ENCODE peak calls at places on chromosome 1, in seven cellular contexts. Z, Y, K, U, M, D and P are unnamed samples.
A peak's percentile ranks its signal among the peaks of the same experiment; 100 is the strongest.

GRCh38 chr1:943545-944340 is 15.3 kb downstream of the NOC2L start:
- ATAC-seq in D (no peak), M (no peak), U (no peak), Y (no peak), K (no peak), Z (no peak), P (no peak)

GRCh38 chr1:243742814-243743213 is 107.2 kb downstream of the AKT3 start:
- ATAC-seq in Y (no peak), Z (no peak), M (no peak), K (no peak), U (peak; percentile 39), D (no peak), P (no peak)

GRCh38 chr1:210301254-210301955 is 27.3 kb upstream of the HHAT start:
- ATAC-seq in D (no peak), K (no peak), Z (no peak), Y (no peak), M (no peak), U (peak; percentile 43), P (no peak)

GRCh38 chr1:52825868-52826267 is 16.7 kb upstream of the ZYG11A start:
- ATAC-seq in M (no peak), D (no peak), Y (no peak), Z (no peak), U (no peak), K (peak; percentile 71), P (no peak)

GRCh38 chr1:36528361-36529349 is 45.9 kb upstream of the CSF3R start:
- ATAC-seq in D (peak; percentile 90), M (no peak), Z (no peak), U (no peak), Y (no peak), K (peak; percentile 65), P (no peak)

GRCh38 chr1:194233069-194233468 is 1046.7 kb upstream of the B3GALT2 start:
- ATAC-seq in M (peak; percentile 36), U (no peak), D (no peak), Y (no peak), Z (no peak), K (no peak), P (no peak)

GRCh38 chr1:38207275-38207674 is 160.7 kb upstream of the POU3F1 start:
- ATAC-seq in U (peak; percentile 13), K (peak; percentile 33), Z (peak; percentile 34), Y (no peak), D (peak; percentile 74), M (no peak), P (no peak)

GRCh38 chr1:220874201-220874655 is 5.0 kb upstream of the HLX start:
- ATAC-seq in M (peak; percentile 43), D (peak; percentile 45), K (peak; percentile 67), Y (no peak), Z (peak; percentile 56), U (no peak), P (peak; percentile 38)

GRCh38 chr1:7845761-7846160 is 7.1 kb downstream of the UTS2 start:
- ATAC-seq in Z (no peak), D (no peak), M (no peak), K (no peak), Y (no peak), U (no peak), P (no peak)

GRCh38 chr1:246008256-246008901 is 498.7 kb downstream of the SMYD3 start:
- ATAC-seq in M (peak; percentile 86), K (no peak), Y (peak; percentile 78), U (no peak), D (peak; percentile 50), Z (no peak), P (no peak)

GRCh38 chr1:17661546-17662157 is 93.5 kb upstream of the ACTL8 start:
- ATAC-seq in K (peak; percentile 75), U (peak; percentile 27), Y (no peak), D (peak; percentile 75), M (peak; percentile 55), Z (peak; percentile 34), P (peak; percentile 49)

GRCh38 chr1:162074548-162074947 is 5.1 kb downstream of the NOS1AP start:
- ATAC-seq in D (no peak), Z (no peak), K (no peak), U (no peak), M (no peak), Y (no peak), P (no peak)

GRCh38 chr1:67144696-67145095 is 9.9 kb upstream of the C1orf141 start:
- ATAC-seq in K (no peak), U (no peak), Z (no peak), M (no peak), Y (no peak), D (no peak), P (no peak)

GRCh38 chr1:152110365-152110859 is 4.8 kb downstream of the TCHH start:
- ATAC-seq in K (peak; percentile 73), M (peak; percentile 64), Z (peak; percentile 37), D (peak; percentile 14), Y (no peak), U (peak; percentile 62), P (no peak)

GRCh38 chr1:152107984-152108898 is 7.0 kb downstream of the TCHH start:
- ATAC-seq in M (peak; percentile 16), Y (no peak), Z (no peak), K (no peak), U (peak; percentile 34), D (no peak), P (peak; percentile 19)

GRCh38 chr1:152108899-152109222 is 6.4 kb downstream of the TCHH start:
- ATAC-seq in K (no peak), Y (no peak), D (no peak), M (no peak), Z (no peak), U (no peak), P (no peak)

GRCh38 chr1:152109998-152110294 is 5.3 kb downstream of the TCHH start:
- ATAC-seq in U (no peak), D (no peak), Y (no peak), M (no peak), Z (no peak), K (no peak), P (no peak)

DNA sequence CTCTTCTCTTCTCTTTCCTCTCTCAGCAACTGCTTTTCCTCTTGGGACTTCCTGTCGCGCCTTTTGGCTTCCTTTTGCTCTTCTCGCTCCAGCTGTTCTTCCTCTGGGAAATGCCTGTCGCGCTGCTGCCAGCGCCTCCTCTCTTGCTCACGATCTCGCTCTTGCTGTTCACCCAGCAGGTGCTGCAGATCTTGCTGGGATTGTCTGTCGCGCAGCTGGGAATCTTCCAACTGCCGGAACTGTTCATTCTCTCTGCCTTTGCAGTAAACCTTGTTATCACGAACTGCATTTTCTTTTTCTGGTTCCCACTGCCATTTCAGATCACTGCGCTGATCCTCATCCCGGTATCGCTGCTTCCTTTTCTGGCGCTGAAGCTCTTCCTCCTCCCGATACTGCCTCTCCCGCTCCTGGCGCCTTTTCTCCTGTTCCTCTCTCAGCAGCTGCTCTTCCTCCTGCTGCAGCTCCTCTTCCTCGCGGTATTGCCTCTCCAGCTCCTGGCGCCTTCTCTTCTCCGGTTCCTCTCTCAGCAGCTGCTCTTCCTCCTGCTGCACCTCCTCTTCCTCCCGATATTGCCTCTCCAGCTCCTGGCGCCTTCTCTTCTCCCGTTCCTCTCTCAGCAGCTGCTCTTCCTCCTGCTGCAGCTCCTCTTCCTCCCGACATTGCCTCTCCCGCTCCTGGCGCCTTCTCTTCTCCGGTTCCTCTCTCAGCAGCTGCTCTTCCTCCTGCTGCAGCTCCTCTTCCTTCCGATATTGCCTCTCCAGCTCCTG is 5.8 kb downstream of the TCHH start:
- ATAC-seq in Y (no peak), M (no peak), K (no peak), Z (no peak), U (no peak), D (no peak), P (no peak)
- H3K27me3 ChIP-seq in Y (no peaks in the 10 kb centered on the region), M (peaks cover 92% of the 10 kb centered on the region), K (peaks cover 32% of the 10 kb centered on the region), Z (no peaks in the 10 kb centered on the region), U (peaks cover 4% of the 10 kb centered on the region), D (peaks cover 100% of the 10 kb centered on the region), P (peaks cover 100% of the 10 kb centered on the region)

GRCh38 chr1:46469846-46470245 is 19.8 kb upstream of the DMBX1 start:
- ATAC-seq in Z (no peak), Y (no peak), U (no peak), M (no peak), D (no peak), K (no peak), P (no peak)

GRCh38 chr1:46466477-46467182 is 23.0 kb upstream of the DMBX1 start:
- ATAC-seq in M (peak; percentile 58), Z (peak; percentile 57), K (peak; percentile 70), D (peak; percentile 74), U (peak; percentile 70), Y (peak; percentile 27), P (peak; percentile 56)

GRCh38 chr1:46465981-46466476 is 23.6 kb upstream of the DMBX1 start:
- ATAC-seq in Z (no peak), D (no peak), M (no peak), K (no peak), U (no peak), Y (no peak), P (no peak)

GRCh38 chr1:46464013-46464548 is 25.6 kb upstream of the DMBX1 start:
- ATAC-seq in D (no peak), M (no peak), Y (no peak), K (no peak), U (no peak), Z (no peak), P (no peak)

GRCh38 chr1:46467183-46467504 is 22.5 kb upstream of the DMBX1 start:
- ATAC-seq in M (peak; percentile 4), U (peak; percentile 20), Y (no peak), Z (no peak), D (peak; percentile 15), K (no peak), P (no peak)
- H3K27me3 ChIP-seq in M (peaks cover 24% of the 10 kb centered on the region), U (no peaks in the 10 kb centered on the region), Y (no peaks in the 10 kb centered on the region), Z (no peaks in the 10 kb centered on the region), D (peaks cover 100% of the 10 kb centered on the region), K (peaks cover 5% of the 10 kb centered on the region), P (peaks cover 23% of the 10 kb centered on the region)

DNA sequence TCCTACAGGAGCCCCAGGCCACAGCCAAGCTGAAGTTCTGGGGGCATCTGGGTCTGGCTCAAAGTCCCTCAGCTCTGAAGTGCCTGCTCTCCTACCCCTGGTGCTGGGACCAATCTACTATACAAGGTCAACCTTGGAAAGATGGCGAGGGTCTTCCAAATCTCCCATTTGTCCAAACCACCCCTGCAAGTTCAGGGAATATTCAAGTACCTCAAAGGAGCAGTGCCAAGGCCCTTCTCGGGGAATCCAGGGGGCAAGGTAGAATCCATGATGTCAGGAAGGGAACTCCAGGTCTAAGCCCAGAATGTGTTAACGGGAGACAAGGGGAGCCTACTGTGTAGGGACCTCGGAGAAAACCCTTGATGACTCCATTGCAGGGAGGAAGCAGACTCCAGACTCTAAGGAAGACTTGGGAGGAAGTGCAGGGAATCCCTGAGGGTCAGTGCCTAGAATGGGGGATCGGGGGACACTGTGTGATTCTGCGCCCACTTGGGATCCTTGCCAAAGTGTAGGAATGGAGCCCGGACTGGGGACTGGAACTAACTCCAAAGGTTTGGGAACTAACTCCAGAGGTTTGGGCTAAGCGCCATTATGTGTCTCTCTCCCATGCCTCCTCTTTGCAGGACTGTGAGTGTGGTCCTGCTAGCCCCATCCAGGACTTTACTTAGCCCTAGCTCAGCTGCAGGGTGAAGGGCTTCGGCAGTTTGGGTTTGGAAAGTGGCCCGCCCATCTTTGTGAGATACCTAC is 8.7 kb downstream of the TAL1 start:
- ATAC-seq in Y (no peak), Z (no peak), K (no peak), U (no peak), M (no peak), D (peak; percentile 9), P (no peak)
- H3K27me3 ChIP-seq in Y (no peaks in the 10 kb centered on the region), Z (no peaks in the 10 kb centered on the region), K (peaks cover 15% of the 10 kb centered on the region), U (no peaks in the 10 kb centered on the region), M (peaks cover 48% of the 10 kb centered on the region), D (peaks cover 98% of the 10 kb centered on the region), P (peaks cover 78% of the 10 kb centered on the region)

DNA sequence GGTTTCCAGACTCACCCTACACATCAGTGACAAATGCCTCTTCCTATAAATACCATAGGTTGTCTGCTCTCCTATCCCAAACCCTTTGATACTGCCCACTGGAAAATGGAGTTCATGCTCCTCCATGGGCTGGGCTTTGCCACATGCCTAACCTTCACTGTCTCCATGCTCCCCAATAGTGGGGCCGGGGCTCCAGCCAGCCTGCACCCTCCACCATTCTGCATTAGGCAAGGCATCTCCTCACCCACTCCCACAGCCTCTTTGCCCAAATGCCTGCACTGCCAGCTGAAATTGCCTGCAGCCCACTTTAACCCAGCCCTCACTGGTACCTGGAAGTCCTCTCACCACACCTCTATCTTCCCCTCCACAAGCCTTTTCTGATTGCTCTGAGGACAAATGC is 18.2 kb upstream of the MPZL1 start:
- ATAC-seq in Y (no peak), K (no peak), D (no peak), U (no peak), M (no peak), Z (no peak), P (no peak)
- H3K27me3 ChIP-seq in Y (no peaks in the 10 kb centered on the region), K (peaks cover 16% of the 10 kb centered on the region), D (no peaks in the 10 kb centered on the region), U (no peaks in the 10 kb centered on the region), M (no peaks in the 10 kb centered on the region), Z (no peaks in the 10 kb centered on the region), P (no peaks in the 10 kb centered on the region)